ENCODE peak calls at places on chromosomes 6 and 20, in four cellular contexts. One of them, this sample, is unnamed.

GRCh38 chr20:24027229-24027628 is 38.6 kb upstream of the GGTLC1 start:
- DNase-seq in spleen: peak
- DNase-seq in stimulated activated naive CD4-positive, alpha-beta T cell: peak
- DNase-seq in NCI-H1048: no peak
- DNase-seq in this sample: peak

GRCh38 chr6:83354747-83355146 is 76.1 kb downstream of the ME1 start:
- DNase-seq in NCI-H1048: no peak
- DNase-seq in spleen: no peak
- DNase-seq in stimulated activated naive CD4-positive, alpha-beta T cell: no peak
- DNase-seq in this sample: no peak

GRCh38 chr6:90631046-90631445 is 44.2 kb upstream of the MAP3K7 start:
- DNase-seq in NCI-H1048: no peak
- DNase-seq in stimulated activated naive CD4-positive, alpha-beta T cell: no peak
- DNase-seq in spleen: no peak
- DNase-seq in this sample: no peak

GRCh38 chr20:35618372-35619131 is 2.9 kb downstream of the SPAG4 start:
- DNase-seq in stimulated activated naive CD4-positive, alpha-beta T cell: no peak
- DNase-seq in NCI-H1048: no peak
- DNase-seq in spleen: peak
- DNase-seq in this sample: peak

GRCh38 chr20:59794555-59794954 is 138.9 kb downstream of the SYCP2 start:
- DNase-seq in NCI-H1048: no peak
- DNase-seq in spleen: no peak
- DNase-seq in stimulated activated naive CD4-positive, alpha-beta T cell: no peak
- DNase-seq in this sample: no peak

GRCh38 chr6:11363881-11364576 is 131.6 kb upstream of the NEDD9 start:
- DNase-seq in spleen: no peak
- DNase-seq in stimulated activated naive CD4-positive, alpha-beta T cell: no peak
- DNase-seq in NCI-H1048: no peak
- DNase-seq in this sample: no peak

GRCh38 chr6:133241088-133241900 is at the start of gene EYA4:
- DNase-seq in stimulated activated naive CD4-positive, alpha-beta T cell: no peak
- DNase-seq in spleen: peak
- DNase-seq in NCI-H1048: no peak
- DNase-seq in this sample: peak

GRCh38 chr20:45947110-45947866 is 12.8 kb downstream of the PCIF1 start:
- DNase-seq in stimulated activated naive CD4-positive, alpha-beta T cell: no peak
- DNase-seq in spleen: peak
- DNase-seq in NCI-H1048: no peak
- DNase-seq in this sample: no peak

GRCh38 chr20:57047281-57048026 is 219.0 kb downstream of the BMP7 start:
- DNase-seq in stimulated activated naive CD4-positive, alpha-beta T cell: no peak
- DNase-seq in spleen: no peak
- DNase-seq in NCI-H1048: no peak
- DNase-seq in this sample: no peak

GRCh38 chr6:41460742-41461336 is 85.3 kb upstream of the FOXP4 start:
- DNase-seq in spleen: no peak
- DNase-seq in NCI-H1048: no peak
- DNase-seq in stimulated activated naive CD4-positive, alpha-beta T cell: no peak
- DNase-seq in this sample: no peak

GRCh38 chr20:10924628-10925266 is 250.9 kb upstream of the JAG1 start:
- DNase-seq in spleen: no peak
- DNase-seq in stimulated activated naive CD4-positive, alpha-beta T cell: no peak
- DNase-seq in NCI-H1048: no peak
- DNase-seq in this sample: no peak

GRCh38 chr6:134979142-134979541 is 29.2 kb upstream of the ALDH8A1 start:
- DNase-seq in NCI-H1048: no peak
- DNase-seq in spleen: no peak
- DNase-seq in stimulated activated naive CD4-positive, alpha-beta T cell: no peak
- DNase-seq in this sample: no peak

GRCh38 chr6:40162074-40162473 is 227.8 kb upstream of the MOCS1 start:
- DNase-seq in spleen: no peak
- DNase-seq in NCI-H1048: no peak
- DNase-seq in stimulated activated naive CD4-positive, alpha-beta T cell: no peak
- DNase-seq in this sample: no peak

GRCh38 chr20:53202781-53203180 is 230.6 kb downstream of the TSHZ2 start:
- DNase-seq in spleen: no peak
- DNase-seq in NCI-H1048: no peak
- DNase-seq in stimulated activated naive CD4-positive, alpha-beta T cell: no peak
- DNase-seq in this sample: no peak

GRCh38 chr6:146972526-146972925 is 231.7 kb upstream of the STXBP5 start:
- DNase-seq in spleen: no peak
- DNase-seq in stimulated activated naive CD4-positive, alpha-beta T cell: no peak
- DNase-seq in NCI-H1048: no peak
- DNase-seq in this sample: no peak

GRCh38 chr6:15253107-15254073 is 7.5 kb downstream of the JARID2 start:
- DNase-seq in spleen: no peak
- DNase-seq in stimulated activated naive CD4-positive, alpha-beta T cell: no peak
- DNase-seq in NCI-H1048: no peak
- DNase-seq in this sample: no peak

GRCh38 chr6:161586866-161587265 is 313.0 kb upstream of the AGPAT4 start:
- DNase-seq in NCI-H1048: no peak
- DNase-seq in stimulated activated naive CD4-positive, alpha-beta T cell: no peak
- DNase-seq in spleen: no peak
- DNase-seq in this sample: no peak